ENCODE peak calls at places on chromosome 17, in ten cellular contexts. F is psoas muscle, U is esophagus squamous epithelium, E is AG04450, Y is A673, G is mucosa of descending colon, L is adrenal gland, A is GM23248, W is fibroblast of lung, N is cardiac muscle cell. S is an unnamed sample.

GRCh38 chr17:7745748-7746470 is 28.4 kb downstream of the DNAH2 start:
- DNase-seq in F (no peak), U (no peak), E (peak; percentile 41), Y (peak; percentile 82), G (no peak), L (peak; percentile 64), A (peak; percentile 92), W (peak; percentile 87), N (no peak), S (no peak)

GRCh38 chr17:968812-969766 is 10.5 kb downstream of the NXN start:
- DNase-seq in F (no peak), U (no peak), E (no peak), Y (no peak), G (no peak), L (no peak), A (peak; percentile 82), W (peak; percentile 25), N (no peak), S (no peak)

GRCh38 chr17:8068736-8069586 is 18.6 kb downstream of the ALOX12B start:
- DNase-seq in F (peak; percentile 65), U (no peak), E (no peak), Y (no peak), G (peak; percentile 86), L (peak; percentile 64), A (no peak), W (no peak), N (no peak), S (no peak)

GRCh38 chr17:74642995-74643394 is 19.5 kb upstream of the CD300E start:
- DNase-seq in F (no peak), U (no peak), E (no peak), Y (no peak), G (no peak), L (no peak), A (no peak), W (no peak), N (no peak), S (no peak)

GRCh38 chr17:8141046-8141445 is 11.2 kb downstream of the PER1 start:
- DNase-seq in F (no peak), U (no peak), E (no peak), Y (no peak), G (no peak), L (peak; percentile 59), A (no peak), W (no peak), N (no peak), S (no peak)

GRCh38 chr17:36994438-36994837 is 45.7 kb downstream of the AATF start:
- DNase-seq in F (no peak), U (no peak), E (no peak), Y (no peak), G (no peak), L (no peak), A (peak; percentile 65), W (peak; percentile 56), N (no peak), S (no peak)

GRCh38 chr17:10743316-10744009 is 13.6 kb upstream of the TMEM220 start:
- DNase-seq in F (no peak), U (no peak), E (no peak), Y (no peak), G (no peak), L (no peak), A (peak; percentile 84), W (peak; percentile 47), N (no peak), S (peak; percentile 2)

GRCh38 chr17:19404264-19404663 is 6.8 kb upstream of the RNF112 start:
- DNase-seq in F (no peak), U (no peak), E (no peak), Y (no peak), G (no peak), L (no peak), A (no peak), W (no peak), N (no peak), S (no peak)

GRCh38 chr17:4407216-4407615 is 26.5 kb upstream of the SPNS3 start:
- DNase-seq in F (no peak), U (no peak), E (no peak), Y (no peak), G (no peak), L (no peak), A (no peak), W (no peak), N (no peak), S (no peak)

GRCh38 chr17:40190197-40191021 is 13.1 kb downstream of the RAPGEFL1 start:
- DNase-seq in F (no peak), U (no peak), E (no peak), Y (no peak), G (no peak), L (no peak), A (peak; percentile 49), W (no peak), N (peak; percentile 34), S (peak; percentile 76)

GRCh38 chr17:38958756-38959155 is 8.4 kb downstream of the FBXO47 start:
- DNase-seq in F (no peak), U (no peak), E (no peak), Y (no peak), G (no peak), L (no peak), A (peak; percentile 19), W (peak; percentile 75), N (no peak), S (no peak)

GRCh38 chr17:21376835-21377690 is 906 bp downstream of the KCNJ12 start:
- DNase-seq in F (peak; percentile 68), U (no peak), E (no peak), Y (peak; percentile 35), G (peak; percentile 32), L (no peak), A (peak; percentile 73), W (peak; percentile 44), N (peak; percentile 71), S (no peak)

GRCh38 chr17:61699694-61700093 is 108.7 kb upstream of the NACA2 start:
- DNase-seq in F (no peak), U (no peak), E (no peak), Y (no peak), G (no peak), L (no peak), A (no peak), W (no peak), N (no peak), S (peak; percentile 27)

GRCh38 chr17:61699032-61699431 is 108.0 kb upstream of the NACA2 start:
- DNase-seq in F (no peak), U (no peak), E (no peak), Y (no peak), G (no peak), L (no peak), A (no peak), W (no peak), N (no peak), S (peak; percentile 29)

GRCh38 chr17:61700252-61700651 is 109.2 kb upstream of the NACA2 start:
- DNase-seq in F (no peak), U (no peak), E (no peak), Y (no peak), G (no peak), L (no peak), A (no peak), W (no peak), N (no peak), S (no peak)

GRCh38 chr17:61695779-61696337 is 104.8 kb upstream of the NACA2 start:
- DNase-seq in F (no peak), U (no peak), E (no peak), Y (no peak), G (no peak), L (no peak), A (no peak), W (no peak), N (no peak), S (peak; percentile 17)

GRCh38 chr17:61698244-61698643 is 107.2 kb upstream of the NACA2 start:
- DNase-seq in F (no peak), U (no peak), E (no peak), Y (no peak), G (no peak), L (no peak), A (no peak), W (no peak), N (no peak), S (peak; percentile 33)
- H3K9me3 ChIP-seq in F (peaks cover 45% of the 10 kb centered on the region), U (peaks cover 15% of the 10 kb centered on the region), E (peaks cover 3% of the 10 kb centered on the region), Y (peaks cover 24% of the 10 kb centered on the region), G (peaks cover 33% of the 10 kb centered on the region), L (no peaks in the 10 kb centered on the region), A (peaks cover 8% of the 10 kb centered on the region), W (no peaks in the 10 kb centered on the region), N (no peaks in the 10 kb centered on the region), S (peaks cover 15% of the 10 kb centered on the region)

GRCh38 chr17:30188211-30188939 is 47.1 kb downstream of the SLC6A4 start:
- DNase-seq in F (no peak), U (no peak), E (no peak), Y (no peak), G (no peak), L (no peak), A (no peak), W (peak; percentile 4), N (no peak), S (no peak)
- H3K9me3 ChIP-seq in F (no peaks in the 10 kb centered on the region), U (no peaks in the 10 kb centered on the region), E (no peaks in the 10 kb centered on the region), Y (no peaks in the 10 kb centered on the region), G (no peaks in the 10 kb centered on the region), L (no peaks in the 10 kb centered on the region), A (no peaks in the 10 kb centered on the region), W (no peaks in the 10 kb centered on the region), N (no peaks in the 10 kb centered on the region), S (no peaks in the 10 kb centered on the region)

GRCh38 chr17:26809033-26809432 is 484.9 kb upstream of the WSB1 start:
- DNase-seq in F (no peak), U (no peak), E (peak; percentile 10), Y (no peak), G (no peak), L (no peak), A (no peak), W (peak; percentile 11), N (no peak), S (no peak)
- H3K9me3 ChIP-seq in F (peaks cover 42% of the 10 kb centered on the region), U (peaks cover 30% of the 10 kb centered on the region), E (peaks cover 63% of the 10 kb centered on the region), Y (peaks cover 54% of the 10 kb centered on the region), G (peaks cover 77% of the 10 kb centered on the region), L (no peaks in the 10 kb centered on the region), A (no peaks in the 10 kb centered on the region), W (no peaks in the 10 kb centered on the region), N (peaks cover 5% of the 10 kb centered on the region), S (peaks cover 59% of the 10 kb centered on the region)

GRCh38 chr17:26792486-26792885 is 501.4 kb upstream of the WSB1 start:
- DNase-seq in F (no peak), U (no peak), E (no peak), Y (no peak), G (no peak), L (no peak), A (peak; percentile 1), W (peak; percentile 36), N (no peak), S (no peak)
- H3K9me3 ChIP-seq in F (peaks cover 51% of the 10 kb centered on the region), U (peaks cover 54% of the 10 kb centered on the region), E (peaks cover 82% of the 10 kb centered on the region), Y (peaks cover 83% of the 10 kb centered on the region), G (peaks cover 98% of the 10 kb centered on the region), L (no peaks in the 10 kb centered on the region), A (peaks cover 3% of the 10 kb centered on the region), W (peaks cover 3% of the 10 kb centered on the region), N (peaks cover 8% of the 10 kb centered on the region), S (peaks cover 86% of the 10 kb centered on the region)

DNA sequence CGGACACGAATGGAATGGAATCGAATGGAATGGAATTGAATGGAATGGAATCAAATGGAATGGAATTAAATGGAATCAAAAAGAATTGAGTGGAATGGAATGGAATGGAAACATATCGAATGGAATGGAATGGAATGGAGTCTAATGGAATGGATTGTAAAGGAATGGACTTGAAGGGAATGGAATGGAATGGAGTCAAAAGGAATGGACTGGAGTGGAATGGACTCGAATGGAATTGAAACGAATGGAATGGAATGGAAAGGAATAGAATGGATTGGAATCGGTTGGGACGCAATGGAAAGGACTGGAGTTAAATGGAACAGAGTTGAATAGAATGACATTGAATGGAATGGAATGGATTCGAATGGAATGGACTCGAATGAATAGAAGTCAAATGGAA is 486.9 kb upstream of the WSB1 start:
- DNase-seq in F (no peak), U (no peak), E (no peak), Y (no peak), G (no peak), L (no peak), A (no peak), W (no peak), N (no peak), S (no peak)
- H3K9me3 ChIP-seq in F (peaks cover 50% of the 10 kb centered on the region), U (peaks cover 32% of the 10 kb centered on the region), E (peaks cover 66% of the 10 kb centered on the region), Y (peaks cover 52% of the 10 kb centered on the region), G (peaks cover 83% of the 10 kb centered on the region), L (no peaks in the 10 kb centered on the region), A (no peaks in the 10 kb centered on the region), W (no peaks in the 10 kb centered on the region), N (peaks cover 5% of the 10 kb centered on the region), S (peaks cover 66% of the 10 kb centered on the region)

S was measured in Karpas-422.